ENCODE peak calls at places on chromosome 1, in seven cellular contexts. B is dorsolateral prefrontal cortex, J is WTC11, S is endodermal cell, O is AG10803, R is tibial artery, U is thoracic aorta. Z is an unnamed sample.

GRCh38 chr1:76763678-76764077 is 103.6 kb upstream of the ST6GALNAC5 start:
- DNase-seq in R (no peak), B (no peak), U (no peak), O (no peak), J (no peak), S (no peak), Z (no peak)

GRCh38 chr1:19426294-19427086 is 58.8 kb downstream of the CAPZB start:
- DNase-seq in S (no peak), B (no peak), J (no peak), U (no peak), R (peak), O (no peak), Z (no peak)

GRCh38 chr1:26417111-26417510 is 6.5 kb downstream of the LIN28A start:
- DNase-seq in S (peak), R (peak), O (peak), U (no peak), J (peak), B (peak), Z (peak)

GRCh38 chr1:152167835-152168534 is 9.0 kb upstream of the RPTN start:
- DNase-seq in U (no peak), J (no peak), S (no peak), B (no peak), O (peak), R (no peak), Z (no peak)

GRCh38 chr1:203522237-203522636 is 28.3 kb downstream of the OPTC start:
- DNase-seq in U (no peak), R (no peak), J (no peak), O (no peak), S (no peak), B (no peak), Z (no peak)

GRCh38 chr1:158095737-158096335 is 84.9 kb upstream of the CD1D start:
- DNase-seq in S (peak), O (peak), R (no peak), B (no peak), U (no peak), J (peak), Z (no peak)

GRCh38 chr1:163928649-163929048 is 606.9 kb downstream of the NUF2 start:
- DNase-seq in O (peak), B (no peak), R (no peak), S (no peak), U (no peak), J (no peak), Z (no peak)

GRCh38 chr1:213507472-213508223 is 456.6 kb downstream of the RPS6KC1 start:
- DNase-seq in S (no peak), J (no peak), U (no peak), R (no peak), O (no peak), B (no peak), Z (no peak)

GRCh38 chr1:229844675-229845074 is 218.6 kb downstream of the URB2 start:
- DNase-seq in J (no peak), S (no peak), O (no peak), U (no peak), B (no peak), R (no peak), Z (no peak)

GRCh38 chr1:9843576-9843945 is 19.8 kb upstream of the CLSTN1 start:
- DNase-seq in O (no peak), S (peak), J (no peak), U (no peak), B (no peak), R (no peak), Z (no peak)

GRCh38 chr1:43536196-43536863 is 5.6 kb downstream of the PTPRF start:
- DNase-seq in J (no peak), S (no peak), R (no peak), B (no peak), O (no peak), U (no peak), Z (no peak)

GRCh38 chr1:169371400-169371799 is 3.4 kb downstream of the BLZF1 start:
- DNase-seq in S (no peak), O (no peak), U (no peak), B (no peak), R (no peak), J (no peak), Z (no peak)

GRCh38 chr1:29539971-29540370 is 303.6 kb downstream of the PTPRU start:
- DNase-seq in O (no peak), B (no peak), J (no peak), U (no peak), R (peak), S (peak), Z (no peak)

GRCh38 chr1:232127190-232127589 is 500.6 kb downstream of the DISC1 start:
- DNase-seq in R (no peak), J (no peak), S (no peak), B (no peak), O (peak), U (no peak), Z (no peak)

GRCh38 chr1:244077473-244078220 is 26.6 kb downstream of the ZBTB18 start:
- DNase-seq in O (no peak), B (no peak), U (no peak), J (no peak), S (peak), R (no peak), Z (no peak)

GRCh38 chr1:98086796-98087195 is 166.0 kb upstream of the DPYD start:
- DNase-seq in B (no peak), J (no peak), R (no peak), O (peak), U (no peak), S (peak), Z (no peak)

GRCh38 chr1:223775054-223775453 is 62.7 kb downstream of the CAPN2 start:
- DNase-seq in U (no peak), B (no peak), O (no peak), J (no peak), S (no peak), R (no peak), Z (no peak)

GRCh38 chr1:24426738-24427468 is 11.3 kb downstream of the NIPAL3 start:
- DNase-seq in J (no peak), U (no peak), O (no peak), B (no peak), S (no peak), R (no peak), Z (no peak)

GRCh38 chr1:72366473-72366872 is 84.1 kb upstream of the NEGR1 start:
- DNase-seq in R (no peak), U (no peak), J (no peak), B (no peak), O (peak), S (no peak), Z (no peak)

GRCh38 chr1:56803561-56804156 is 15.5 kb downstream of the FYB2 start:
- DNase-seq in B (no peak), O (no peak), R (no peak), U (no peak), S (peak), J (peak), Z (peak)

GRCh38 chr1:15328245-15328784 is 81.3 kb downstream of the FHAD1 start:
- DNase-seq in O (no peak), R (no peak), B (no peak), S (no peak), U (no peak), J (no peak), Z (no peak)

GRCh38 chr1:198290089-198290683 is 133.4 kb downstream of the NEK7 start:
- DNase-seq in S (no peak), B (no peak), J (no peak), O (no peak), U (no peak), R (no peak), Z (no peak)

GRCh38 chr1:235932090-235932510 is 65.4 kb upstream of the LYST start:
- DNase-seq in J (no peak), R (no peak), U (no peak), B (no peak), O (no peak), S (no peak), Z (no peak)

GRCh38 chr1:70685300-70686286 is 274.5 kb downstream of the CTH start:
- DNase-seq in U (peak), O (peak), S (peak), J (peak), B (peak), R (peak), Z (peak)

GRCh38 chr1:228902781-228903572 is 167.7 kb downstream of the RHOU start:
- DNase-seq in S (peak), J (no peak), O (peak), R (peak), U (peak), B (peak), Z (peak)

GRCh38 chr1:180962178-180962577 is 49.5 kb downstream of the KIAA1614 start:
- DNase-seq in U (no peak), B (no peak), R (no peak), S (no peak), O (no peak), J (no peak), Z (no peak)

GRCh38 chr1:20981903-20982695 is 194.6 kb downstream of the EIF4G3 start:
- DNase-seq in R (no peak), O (peak), J (no peak), B (no peak), U (no peak), S (no peak), Z (no peak)

GRCh38 chr1:26694597-26695416 is 1.0 kb upstream of the ARID1A start:
- DNase-seq in R (no peak), S (no peak), J (no peak), U (no peak), O (no peak), B (no peak), Z (no peak)

GRCh38 chr1:235068155-235069121 is 60.2 kb downstream of the TOMM20 start:
- DNase-seq in J (no peak), U (no peak), O (peak), R (no peak), S (no peak), B (no peak), Z (no peak)

GRCh38 chr1:208759250-208759649 is 515.1 kb upstream of the PLXNA2 start:
- DNase-seq in R (no peak), O (no peak), S (no peak), U (no peak), B (no peak), J (no peak), Z (no peak)

GRCh38 chr1:182587087-182587486 is 2.0 kb downstream of the RNASEL start:
- DNase-seq in J (no peak), O (no peak), U (no peak), S (no peak), R (no peak), B (no peak), Z (no peak)

GRCh38 chr1:15696956-15697521 is 12.9 kb downstream of the PLEKHM2 start:
- DNase-seq in S (no peak), R (no peak), J (no peak), B (no peak), U (no peak), O (no peak), Z (no peak)

GRCh38 chr1:61079898-61080336 is 2.4 kb upstream of the NFIA start:
- DNase-seq in O (peak), B (peak), U (peak), J (peak), S (peak), R (peak), Z (peak)

GRCh38 chr1:40032240-40032891 is 8.2 kb upstream of the CAP1 start:
- DNase-seq in R (no peak), J (peak), B (peak), U (no peak), O (peak), S (peak), Z (no peak)

GRCh38 chr1:68808351-68808750 is 311.5 kb upstream of the DEPDC1 start:
- DNase-seq in B (no peak), J (no peak), O (no peak), U (no peak), R (no peak), S (peak), Z (no peak)

GRCh38 chr1:56527548-56528302 is 51.6 kb downstream of the PLPP3 start:
- DNase-seq in S (no peak), J (no peak), U (no peak), O (no peak), B (no peak), R (no peak), Z (no peak)

GRCh38 chr1:106268070-106268469 is 788.4 kb upstream of the PRMT6 start:
- DNase-seq in J (peak), U (no peak), R (no peak), O (no peak), S (no peak), B (no peak), Z (no peak)
- TF ChIP-seq CTCF in J (no peak), U (no peak), R (no peak), O (no peak), S (peak), B (peak), Z (no peak)

DNA sequence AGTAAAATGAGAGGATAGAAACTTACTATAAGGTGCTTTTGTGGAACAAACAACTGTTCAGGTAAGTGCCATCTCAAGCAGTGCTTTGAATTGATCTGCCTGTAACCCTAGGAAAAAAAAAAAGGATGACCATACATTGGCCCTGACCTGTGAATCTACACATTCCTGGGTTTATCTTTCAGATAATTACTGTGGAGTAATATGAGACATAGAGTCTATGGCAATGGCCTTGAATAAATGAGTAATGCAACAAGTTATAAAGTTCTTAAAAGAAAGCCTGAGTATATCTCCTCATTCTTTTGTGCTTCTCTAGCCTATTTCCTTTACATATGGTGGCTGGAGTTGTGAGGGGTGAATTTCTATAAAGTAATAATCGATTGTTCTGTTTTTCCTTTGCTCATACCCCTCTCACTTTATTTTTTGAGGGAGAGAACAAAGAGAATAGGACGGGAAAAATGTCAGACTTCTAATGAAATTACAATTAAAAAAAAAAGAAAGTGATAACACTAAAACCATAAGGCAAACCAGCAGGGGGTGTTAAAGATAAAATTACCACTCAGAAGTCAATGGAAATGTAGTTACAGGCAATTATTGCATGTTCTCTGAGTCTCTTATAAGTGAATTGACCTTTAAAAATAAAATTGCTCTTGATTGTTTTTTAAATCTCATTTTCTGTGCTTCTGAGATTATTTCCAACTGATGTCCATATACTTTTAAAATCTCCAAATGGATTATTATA is 12.4 kb upstream of the ATP1A1 start:
- DNase-seq in O (peak), U (no peak), S (no peak), J (no peak), R (no peak), B (no peak), Z (no peak)
- TF ChIP-seq CTCF in O (peak), U (peak), S (no peak), J (no peak), R (peak), B (peak), Z (peak)

GRCh38 chr1:35857830-35858229 is 25.2 kb upstream of the AGO1 start:
- DNase-seq in R (no peak), S (no peak), O (peak), U (no peak), B (no peak), J (no peak), Z (no peak)
- TF ChIP-seq CTCF in R (no peak), S (peak), O (no peak), U (no peak), B (peak), J (no peak), Z (no peak)

DNA sequence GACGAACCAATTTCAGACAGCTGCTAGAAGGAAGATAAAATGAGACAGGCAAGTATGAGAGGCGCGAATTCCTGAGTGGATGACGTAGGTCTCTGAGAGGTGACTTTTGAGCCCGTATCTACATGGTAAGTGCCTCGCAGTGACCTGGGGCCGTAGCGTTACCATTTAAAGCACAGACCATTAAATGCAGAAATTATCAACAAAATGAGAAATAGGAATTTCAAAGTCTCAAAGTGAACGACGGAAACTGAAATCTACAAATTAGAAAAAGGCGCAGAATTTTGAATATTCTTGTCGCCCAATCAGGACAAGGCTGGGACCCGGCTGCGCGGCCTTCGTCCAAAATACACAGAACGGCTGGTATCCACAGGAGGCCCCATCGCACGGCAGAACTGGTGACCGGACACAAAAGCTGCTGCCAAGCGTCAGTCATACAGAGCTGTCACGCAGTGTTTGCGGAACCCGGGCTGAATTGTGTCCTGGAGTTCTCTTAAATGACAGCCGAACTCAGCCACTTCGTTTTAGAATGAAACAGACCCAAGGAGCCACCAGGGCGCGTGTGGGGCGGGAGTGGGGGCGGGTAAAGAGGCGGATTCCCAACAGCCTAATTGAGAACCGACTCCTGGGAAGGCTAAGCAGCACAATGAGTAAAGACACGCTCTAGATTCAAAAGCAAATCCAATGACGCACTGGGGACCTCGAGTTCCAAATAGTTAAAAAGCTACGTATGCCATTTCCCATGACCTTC is 13.8 kb upstream of the BOLA1 start:
- DNase-seq in U (peak), J (peak), B (peak), R (peak), O (peak), S (peak), Z (peak)
- TF ChIP-seq CTCF in U (no peak), J (no peak), B (peak), R (peak), O (no peak), S (no peak), Z (no peak)

DNA sequence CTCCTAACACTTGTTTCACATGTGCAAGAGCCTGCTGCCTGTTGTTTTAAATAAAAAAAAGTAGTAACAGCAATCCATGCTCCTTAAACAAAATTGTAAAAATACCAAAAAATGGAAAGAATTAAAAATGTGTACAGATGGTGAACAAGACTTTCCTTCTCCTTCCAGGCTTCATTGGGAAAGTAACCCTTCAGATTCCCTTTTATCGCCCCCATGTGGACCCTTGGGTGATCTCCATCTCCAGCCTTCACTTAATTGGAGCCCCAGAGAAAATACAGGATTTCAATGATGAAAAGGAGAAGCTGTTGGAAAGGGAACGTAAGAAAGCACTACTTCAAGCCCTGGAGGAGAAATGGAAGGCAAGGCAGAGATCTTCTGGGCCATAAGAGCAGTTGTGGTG is 14.2 kb downstream of the VPS13D start:
- DNase-seq in O (no peak), J (peak), S (peak), R (no peak), U (no peak), B (no peak), Z (no peak)
- TF ChIP-seq CTCF in O (peak), J (peak), S (peak), R (no peak), U (no peak), B (no peak), Z (no peak)

GRCh38 chr1:17574502-17574901 is 35.0 kb downstream of the ARHGEF10L start:
- DNase-seq in J (peak), O (no peak), U (no peak), R (no peak), B (no peak), S (peak), Z (no peak)
- TF ChIP-seq CTCF in J (peak), O (no peak), U (peak), R (peak), B (no peak), S (peak), Z (no peak)

GRCh38 chr1:65992160-65993046 is 199.7 kb downstream of the PDE4B start:
- DNase-seq in R (no peak), U (no peak), O (no peak), B (peak), J (no peak), S (no peak), Z (no peak)
- TF ChIP-seq CTCF in R (no peak), U (no peak), O (no peak), B (peak), J (no peak), S (peak), Z (no peak)

Z was measured in heart left ventricle.